ENCODE peak calls at places on chromosome 2, in ten cellular contexts. Q is astrocyte of the spinal cord; U is M059J; I is neuronal stem cell; W is T-helper 2 cell; N is lung microvascular endothelial cell; A is non-pigmented ciliary epithelial cell; X is stimulated activated CD4-positive, alpha-beta T cell treated with anti-CD3 and anti-CD28 coated beads, Interleukin-2, amount 100 ng/mL, for 48 hours; V is NCI-H1417; O is adrenal gland. Y is an unnamed sample.

GRCh38 chr2:125324273-125324672 is 1299.2 kb downstream of the CNTNAP5 start:
- DNase-seq in W (no peak), V (no peak), X (no peak), N (no peak), O (no peak), U (no peak), A (no peak), Q (no peak), I (no peak), Y (no peak)

GRCh38 chr2:74250189-74250631 is 51.8 kb downstream of the MTHFD2 start:
- DNase-seq in U (peak; percentile 25), O (peak; percentile 43), W (peak; percentile 19), A (no peak), N (peak; percentile 63), X (peak; percentile 55), Q (peak; percentile 33), V (peak; percentile 75), I (peak; percentile 39), Y (peak; percentile 66)

GRCh38 chr2:232484628-232485332 is 2.9 kb downstream of the ECEL1 start:
- DNase-seq in X (no peak), V (no peak), N (no peak), U (no peak), O (no peak), Q (no peak), W (no peak), I (no peak), A (no peak), Y (no peak)

GRCh38 chr2:197717863-197718262 is 12.7 kb downstream of the MARS2 start:
- DNase-seq in W (no peak), I (no peak), O (no peak), X (no peak), Q (no peak), U (no peak), V (no peak), N (no peak), A (no peak), Y (no peak)

GRCh38 chr2:176104338-176105077 is 2.6 kb upstream of the HOXD11 start:
- DNase-seq in N (no peak), W (no peak), O (no peak), X (no peak), Q (no peak), A (no peak), V (no peak), U (peak; percentile 97), I (no peak), Y (no peak)

GRCh38 chr2:208096080-208096479 is 28.2 kb downstream of the CRYGD start:
- DNase-seq in I (no peak), A (no peak), U (no peak), Q (no peak), X (no peak), W (no peak), N (no peak), O (no peak), V (no peak), Y (no peak)

GRCh38 chr2:29108225-29108624 is 7.0 kb upstream of the CLIP4 start:
- DNase-seq in I (no peak), N (peak; percentile 47), Q (peak; percentile 91), A (no peak), X (no peak), V (no peak), O (peak; percentile 63), U (peak; percentile 94), W (no peak), Y (peak; percentile 96)

GRCh38 chr2:136086253-136087016 is 31.5 kb downstream of the CXCR4 start:
- DNase-seq in Q (no peak), V (no peak), I (no peak), O (no peak), U (no peak), X (no peak), N (no peak), A (no peak), W (no peak), Y (no peak)

GRCh38 chr2:133371286-133371685 is 197.0 kb downstream of the NCKAP5 start:
- DNase-seq in V (no peak), O (no peak), U (no peak), A (no peak), N (no peak), Q (no peak), I (no peak), X (no peak), W (no peak), Y (no peak)

GRCh38 chr2:222427606-222428320 is 3.4 kb downstream of the SGPP2 start:
- DNase-seq in I (no peak), A (no peak), N (no peak), U (peak; percentile 30), Q (no peak), V (no peak), W (no peak), X (no peak), O (no peak), Y (no peak)

Y was measured in choroid plexus epithelial cell.